ENCODE peak calls at places on chromosomes 5 and 9, in eight cellular contexts. Q, K, C, G, L, I, O and E are unnamed samples.

GRCh38 chr5:14216902-14217301 is 73.8 kb downstream of the TRIO start:
- DNase-seq in O (no peak), K (no peak), L (no peak), C (no peak), Q (no peak), I (no peak), G (no peak), E (no peak)

GRCh38 chr9:81499021-81499454 is 190.3 kb downstream of the TLE1 start:
- DNase-seq in L (peak; percentile 78), C (no peak), I (no peak), O (no peak), K (no peak), Q (peak; percentile 64), G (no peak), E (no peak)

GRCh38 chr5:116585227-116585626 is 10.6 kb upstream of the SEMA6A start:
- DNase-seq in I (no peak), K (no peak), L (no peak), O (no peak), Q (no peak), C (no peak), G (no peak), E (no peak)

GRCh38 chr5:138595396-138595795 is 20.2 kb upstream of the HSPA9 start:
- DNase-seq in Q (no peak), I (no peak), O (no peak), G (no peak), C (no peak), K (no peak), L (no peak), E (no peak)

GRCh38 chr9:16396389-16396788 is 474.1 kb downstream of the BNC2 start:
- DNase-seq in K (no peak), G (no peak), O (no peak), I (no peak), C (no peak), L (peak; percentile 56), Q (no peak), E (no peak)

GRCh38 chr9:90127923-90128322 is 514.7 kb downstream of the DIRAS2 start:
- DNase-seq in L (no peak), G (no peak), I (no peak), O (no peak), Q (no peak), C (no peak), K (no peak), E (no peak)

GRCh38 chr5:124701873-124702272 is 44.6 kb downstream of the ZNF608 start:
- DNase-seq in I (no peak), C (no peak), Q (no peak), G (no peak), L (no peak), K (no peak), O (no peak), E (no peak)

GRCh38 chr9:37412431-37413151 is 9.9 kb upstream of the GRHPR start:
- DNase-seq in I (peak; percentile 6), G (no peak), L (peak; percentile 51), O (no peak), K (no peak), C (no peak), Q (no peak), E (no peak)

GRCh38 chr9:82513242-82513750 is 524.7 kb downstream of the SPATA31D1 start:
- DNase-seq in G (no peak), I (no peak), C (no peak), Q (no peak), L (peak; percentile 16), K (no peak), O (no peak), E (no peak)

GRCh38 chr9:136848393-136849037 is 694 bp upstream of the PHPT1 start:
- DNase-seq in G (peak; percentile 77), C (no peak), Q (no peak), O (peak; percentile 62), L (no peak), I (no peak), K (no peak), E (peak; percentile 44)

GRCh38 chr5:160957312-160957711 is 105.3 kb upstream of the ATP10B start:
- DNase-seq in L (no peak), C (no peak), I (no peak), G (no peak), K (no peak), Q (no peak), O (no peak), E (no peak)

GRCh38 chr9:127451681-127452480 is 571 bp downstream of the LRSAM1 start:
- DNase-seq in I (peak; percentile 37), O (peak; percentile 71), G (peak; percentile 75), C (no peak), L (peak; percentile 51), K (no peak), Q (peak; percentile 77), E (peak; percentile 44)

GRCh38 chr9:135288054-135288453 is 191.5 kb upstream of the PPP1R26 start:
- DNase-seq in O (no peak), Q (no peak), K (no peak), C (no peak), G (no peak), L (no peak), I (no peak), E (no peak)